ENCODE peak calls at places on chromosomes 1 and 21, in seven cellular contexts. C is PC-9, F is PC-3, H is lower lobe of right lung, G is breast epithelium, S is psoas muscle, P is aorta. K is an unnamed sample.

GRCh38 chr1:21680918-21681317 is 11.8 kb upstream of the RAP1GAP start:
- DNase-seq in P (no peak), H (no peak), F (peak; percentile 48), S (no peak), G (no peak), C (no peak), K (no peak)

GRCh38 chr1:95951291-95951690 is 717.3 kb downstream of the RWDD3 start:
- DNase-seq in P (no peak), F (no peak), G (no peak), C (no peak), H (no peak), S (no peak), K (no peak)

GRCh38 chr1:234976880-234977680 is 151.6 kb downstream of the TOMM20 start:
- DNase-seq in S (no peak), P (no peak), F (no peak), C (no peak), G (no peak), H (no peak), K (no peak)

GRCh38 chr1:178037510-178038253 is 56.2 kb upstream of the RASAL2 start:
- DNase-seq in H (peak; percentile 92), S (peak; percentile 89), F (peak; percentile 72), G (peak; percentile 58), C (peak; percentile 66), P (peak; percentile 96), K (peak; percentile 56)

GRCh38 chr1:53077599-53077965 is 15.6 kb downstream of the PODN start:
- DNase-seq in G (no peak), F (no peak), P (peak; percentile 51), H (peak; percentile 22), S (peak; percentile 9), C (no peak), K (no peak)

GRCh38 chr1:98870959-98871903 is 133.4 kb downstream of the PLPPR5 start:
- DNase-seq in P (no peak), G (no peak), H (no peak), S (no peak), C (no peak), F (no peak), K (no peak)

GRCh38 chr1:159208460-159208825 is 3.8 kb downstream of the ACKR1 start:
- DNase-seq in S (no peak), H (no peak), F (no peak), G (no peak), C (no peak), P (no peak), K (no peak)

GRCh38 chr1:116873680-116874271 is 35.9 kb upstream of the PTGFRN start:
- DNase-seq in F (no peak), H (no peak), C (no peak), P (no peak), G (peak; percentile 46), S (no peak), K (no peak)

GRCh38 chr21:33873116-33873515 is 42.5 kb downstream of the ATP5PO start:
- DNase-seq in S (no peak), P (no peak), F (no peak), G (no peak), H (no peak), C (no peak), K (no peak)

GRCh38 chr1:246978281-246978680 is 29.6 kb downstream of the ZNF695 start:
- DNase-seq in S (no peak), F (no peak), H (no peak), G (no peak), P (no peak), C (no peak), K (no peak)
- H3K9me3 ChIP-seq in S (no peaks in the 10 kb centered on the region), F (peaks cover 72% of the 10 kb centered on the region), H (peaks cover 16% of the 10 kb centered on the region), G (peaks cover 20% of the 10 kb centered on the region), P (peaks cover 1% of the 10 kb centered on the region), C (no peaks in the 10 kb centered on the region), K (peaks cover 9% of the 10 kb centered on the region)

GRCh38 chr1:156122086-156122485 is 7.6 kb downstream of the LMNA start:
- DNase-seq in S (no peak), C (no peak), P (no peak), G (no peak), F (no peak), H (no peak), K (no peak)
- H3K4me3 ChIP-seq in S (peak overlapping the region; percentile 99), C (peak overlapping the region; percentile 56), P (peak overlapping the region; percentile 40), G (peak overlapping the region; percentile 57), F (peak overlapping the region; percentile 54), H (peak overlapping the region; percentile 46), K (no peak overlapping the region)

GRCh38 chr21:18970416-18970815 is 566.8 kb upstream of the TMPRSS15 start:
- DNase-seq in S (no peak), H (no peak), P (no peak), C (no peak), F (no peak), G (no peak), K (no peak)

GRCh38 chr21:18970941-18971340 is 567.4 kb upstream of the TMPRSS15 start:
- DNase-seq in F (peak; percentile 50), H (no peak), G (no peak), P (no peak), C (no peak), S (no peak), K (no peak)
- H3K9me3 ChIP-seq in F (no peaks in the 10 kb centered on the region), H (no peaks in the 10 kb centered on the region), G (no peaks in the 10 kb centered on the region), P (peaks cover 1% of the 10 kb centered on the region), C (no peaks in the 10 kb centered on the region), S (no peaks in the 10 kb centered on the region), K (peaks cover 3% of the 10 kb centered on the region)

GRCh38 chr1:32622806-32623694 is 27.3 kb downstream of the ZBTB8OS start:
- DNase-seq in G (no peak), F (no peak), H (no peak), P (no peak), S (no peak), C (no peak), K (no peak)
- H3K4me3 ChIP-seq in G (no peak overlapping the region), F (no peak overlapping the region), H (no peak overlapping the region), P (no peak overlapping the region), S (no peak overlapping the region), C (no peak overlapping the region), K (no peak overlapping the region)

GRCh38 chr1:248618119-248618518 is 16.8 kb downstream of the OR2T11 start:
- DNase-seq in H (no peak), S (no peak), G (no peak), P (no peak), C (no peak), F (no peak), K (no peak)

GRCh38 chr1:248618878-248619277 is 16.0 kb downstream of the OR2T11 start:
- DNase-seq in G (peak; percentile 23), S (peak; percentile 15), F (peak; percentile 81), C (no peak), H (peak; percentile 57), P (peak; percentile 63), K (no peak)

GRCh38 chr1:248611883-248612282 is 14.4 kb upstream of the OR2T10 start:
- DNase-seq in C (no peak), H (no peak), P (no peak), G (no peak), F (peak; percentile 42), S (no peak), K (no peak)

GRCh38 chr1:248613742-248614141 is 16.2 kb upstream of the OR2T10 start:
- DNase-seq in H (no peak), F (no peak), C (no peak), P (no peak), S (no peak), G (no peak), K (no peak)
- H3K9me3 ChIP-seq in H (no peaks in the 10 kb centered on the region), F (no peaks in the 10 kb centered on the region), C (no peaks in the 10 kb centered on the region), P (no peaks in the 10 kb centered on the region), S (no peaks in the 10 kb centered on the region), G (no peaks in the 10 kb centered on the region), K (no peaks in the 10 kb centered on the region)

GRCh38 chr1:228369608-228370438 is 36.8 kb downstream of the TRIM11 start:
- DNase-seq in C (no peak), G (no peak), F (no peak), P (peak; percentile 51), S (no peak), H (peak; percentile 40), K (no peak)
- H3K4me3 ChIP-seq in C (no peak overlapping the region), G (no peak overlapping the region), F (no peak overlapping the region), P (no peak overlapping the region), S (no peak overlapping the region), H (no peak overlapping the region), K (no peak overlapping the region)

DNA sequence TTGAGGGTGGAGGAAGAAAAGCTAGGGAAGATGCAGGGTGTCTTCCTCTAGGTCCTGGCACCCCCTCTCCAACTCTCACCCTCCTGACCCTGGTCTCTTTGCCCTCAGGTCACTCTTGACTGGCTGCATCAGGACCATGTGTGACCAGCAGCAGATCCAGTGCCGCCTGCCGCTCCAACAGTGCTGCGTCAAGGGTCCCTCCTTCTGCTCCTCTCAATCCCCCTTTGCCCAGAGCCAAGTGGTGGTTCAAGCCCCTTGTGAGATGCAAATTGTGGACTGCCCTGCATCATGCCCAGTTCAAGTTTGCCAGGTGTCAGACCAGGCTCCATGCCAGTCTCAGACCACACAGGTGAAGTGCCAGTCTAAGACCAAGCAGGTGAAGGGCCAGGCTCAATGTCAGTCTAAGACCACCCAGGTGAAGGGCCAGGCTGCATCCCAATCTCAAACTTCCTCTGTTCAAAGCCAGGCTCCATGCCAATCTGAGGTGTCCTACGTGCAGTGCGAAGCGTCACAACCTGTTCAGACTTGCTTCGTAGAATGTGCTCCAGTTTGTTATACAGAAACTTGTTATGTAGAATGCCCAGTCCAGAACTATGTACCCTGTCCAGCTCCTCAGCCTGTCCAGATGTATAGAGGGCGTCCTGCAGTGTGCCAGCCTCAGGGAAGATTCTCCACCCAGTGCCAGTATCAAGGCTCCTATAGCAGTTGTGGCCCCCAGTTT is 1.8 kb downstream of the KPRP start:
- DNase-seq in S (no peak), F (no peak), C (no peak), G (no peak), H (no peak), P (no peak), K (no peak)
- H3K9me3 ChIP-seq in S (no peaks in the 10 kb centered on the region), F (no peaks in the 10 kb centered on the region), C (no peaks in the 10 kb centered on the region), G (no peaks in the 10 kb centered on the region), H (no peaks in the 10 kb centered on the region), P (no peaks in the 10 kb centered on the region), K (no peaks in the 10 kb centered on the region)